ENCODE peak calls at places on chromosomes 12 and 14, in eight cellular contexts. D, H, E, G, V, I, F and B are unnamed samples.
A peak's percentile ranks its signal among the peaks of the same experiment; 100 is the strongest.

GRCh38 chr14:70721542-70721941 is 79.8 kb downstream of the TTC9 start:
- DNase-seq in D (no peak), H (no peak), E (no peak), G (no peak), V (no peak), I (no peak), F (no peak), B (no peak)

GRCh38 chr12:52980096-52980694 is 26.1 kb upstream of the EIF4B start:
- DNase-seq in D (no peak), H (no peak), E (no peak), G (no peak), V (no peak), I (no peak), F (no peak), B (no peak)

GRCh38 chr14:22427771-22428228 is 161.2 kb downstream of the DAD1 start:
- DNase-seq in D (no peak), H (no peak), E (peak; percentile 66), G (peak; percentile 54), V (peak; percentile 22), I (no peak), F (no peak), B (peak; percentile 21)

GRCh38 chr14:24813089-24813815 is 179.3 kb upstream of the GZMB start:
- DNase-seq in D (no peak), H (no peak), E (no peak), G (no peak), V (no peak), I (no peak), F (no peak), B (no peak)

GRCh38 chr14:101600891-101601602 is 39.8 kb downstream of the DIO3 start:
- DNase-seq in D (no peak), H (no peak), E (peak; percentile 8), G (no peak), V (no peak), I (no peak), F (no peak), B (no peak)

GRCh38 chr12:28946361-28946760 is 202.7 kb upstream of the FAR2 start:
- DNase-seq in D (no peak), H (no peak), E (no peak), G (no peak), V (no peak), I (no peak), F (no peak), B (no peak)

GRCh38 chr12:93006655-93007208 is 77.6 kb upstream of the EEA1 start:
- DNase-seq in D (no peak), H (no peak), E (no peak), G (no peak), V (no peak), I (no peak), F (no peak), B (no peak)

GRCh38 chr14:49546766-49547165 is 39.4 kb downstream of the RPS29 start:
- DNase-seq in D (no peak), H (no peak), E (no peak), G (no peak), V (no peak), I (no peak), F (no peak), B (no peak)

GRCh38 chr12:121649819-121650353 is 19.6 kb downstream of the MORN3 start:
- DNase-seq in D (no peak), H (no peak), E (no peak), G (no peak), V (no peak), I (no peak), F (no peak), B (no peak)

GRCh38 chr14:30085943-30086342 is 158.3 kb upstream of the PRKD1 start:
- DNase-seq in D (no peak), H (peak; percentile 62), E (no peak), G (no peak), V (no peak), I (no peak), F (no peak), B (no peak)

GRCh38 chr12:62192486-62193250 is 67.5 kb upstream of the USP15 start:
- DNase-seq in D (peak; percentile 57), H (peak; percentile 35), E (peak; percentile 32), G (peak; percentile 54), V (peak; percentile 45), I (peak; percentile 45), F (peak; percentile 36), B (peak; percentile 69)

GRCh38 chr14:100052819-100053218 is 12.4 kb upstream of the EVL start:
- DNase-seq in D (no peak), H (no peak), E (no peak), G (no peak), V (no peak), I (no peak), F (no peak), B (no peak)

GRCh38 chr14:101174980-101175606 is 271.6 kb upstream of the RTL1 start:
- DNase-seq in D (no peak), H (no peak), E (peak; percentile 16), G (no peak), V (peak; percentile 32), I (no peak), F (no peak), B (no peak)

GRCh38 chr14:54226103-54226502 is 170.7 kb upstream of the CDKN3 start:
- DNase-seq in D (no peak), H (no peak), E (no peak), G (no peak), V (no peak), I (no peak), F (no peak), B (no peak)

GRCh38 chr14:26404927-26405326 is 192.9 kb downstream of the NOVA1 start:
- DNase-seq in D (no peak), H (no peak), E (no peak), G (no peak), V (no peak), I (no peak), F (no peak), B (no peak)

GRCh38 chr12:51620448-51620847 is 29.4 kb downstream of the SCN8A start:
- DNase-seq in D (no peak), H (no peak), E (no peak), G (no peak), V (no peak), I (no peak), F (no peak), B (no peak)

GRCh38 chr12:69435644-69436043 is 34.5 kb upstream of the FRS2 start:
- DNase-seq in D (no peak), H (no peak), E (no peak), G (no peak), V (no peak), I (no peak), F (no peak), B (no peak)

GRCh38 chr12:130444986-130445385 is 107.3 kb downstream of the PIWIL1 start:
- DNase-seq in D (no peak), H (no peak), E (no peak), G (peak; percentile 19), V (no peak), I (no peak), F (no peak), B (no peak)

GRCh38 chr14:98964171-98964570 is 307.8 kb downstream of the BCL11B start:
- DNase-seq in D (no peak), H (no peak), E (no peak), G (no peak), V (no peak), I (no peak), F (no peak), B (no peak)

DNA sequence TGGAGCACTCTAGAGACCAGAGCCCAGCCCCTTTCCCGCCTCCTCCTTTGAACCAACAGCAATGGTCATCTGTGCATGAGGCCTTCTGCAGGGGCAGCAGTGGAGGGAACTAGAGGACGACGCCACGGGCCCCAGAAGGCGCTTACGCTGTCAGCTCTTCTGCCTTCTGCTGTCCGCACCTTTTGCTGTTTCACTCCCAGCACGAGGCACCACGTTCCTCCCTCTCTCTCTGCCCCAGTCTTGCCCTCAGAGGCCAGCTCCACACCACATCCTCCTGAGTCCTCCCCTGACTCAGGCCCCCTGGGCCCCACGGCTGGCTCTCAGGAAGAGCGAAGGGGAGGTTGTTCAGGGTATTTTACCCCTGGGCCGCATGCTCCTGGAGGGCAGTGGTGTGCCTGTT is 15.5 kb downstream of the MMAB start:
- DNase-seq in D (no peak), H (no peak), E (no peak), G (no peak), V (no peak), I (no peak), F (no peak), B (no peak)
- H3K4me1 ChIP-seq in D (no peaks in the 10 kb centered on the region), H (no peaks in the 10 kb centered on the region), E (no peaks in the 10 kb centered on the region), G (no peaks in the 10 kb centered on the region), V (peaks cover 19% of the 10 kb centered on the region), I (peaks cover 3% of the 10 kb centered on the region), F (no peaks in the 10 kb centered on the region), B (no peaks in the 10 kb centered on the region)

DNA sequence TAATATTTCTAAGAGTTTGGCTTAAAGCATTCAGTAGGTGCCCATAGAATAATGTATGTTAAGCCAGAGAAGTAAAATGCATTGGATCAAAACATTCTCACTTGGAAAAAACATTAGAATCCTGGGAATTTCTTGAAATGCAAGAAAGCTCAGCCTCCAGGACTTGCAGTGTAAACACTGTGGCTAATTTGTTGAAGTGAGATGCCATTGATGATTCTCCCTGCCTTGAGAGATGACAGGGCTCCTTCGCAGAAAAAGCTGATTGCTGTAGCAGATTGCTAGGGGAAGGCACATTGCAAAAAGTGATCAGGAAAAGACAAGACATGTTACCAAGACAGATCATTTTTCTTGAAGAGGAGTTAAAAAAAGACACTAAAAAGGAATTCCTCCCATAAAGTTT is 204.3 kb upstream of the HMGA2 start:
- DNase-seq in D (no peak), H (no peak), E (no peak), G (no peak), V (no peak), I (no peak), F (no peak), B (no peak)
- H3K4me3 ChIP-seq in D (no peak overlapping the region), H (no peak overlapping the region), E (no peak overlapping the region), G (no peak overlapping the region), V (no peak overlapping the region), I (no peak overlapping the region), F (no peak overlapping the region), B (no peak overlapping the region)

GRCh38 chr12:124637163-124637562 is 69.8 kb upstream of the NCOR2 start:
- DNase-seq in D (no peak), H (no peak), E (no peak), G (no peak), V (no peak), I (no peak), F (no peak), B (no peak)
- H3K4me1 ChIP-seq in D (peaks cover 25% of the 10 kb centered on the region), H (peaks cover 22% of the 10 kb centered on the region), E (no peaks in the 10 kb centered on the region), G (peaks cover 17% of the 10 kb centered on the region), V (no peaks in the 10 kb centered on the region), I (peaks cover 8% of the 10 kb centered on the region), F (peaks cover 6% of the 10 kb centered on the region), B (peaks cover 19% of the 10 kb centered on the region)

GRCh38 chr14:21118933-21119332 is 18.1 kb downstream of the TMEM253 start:
- DNase-seq in D (no peak), H (no peak), E (no peak), G (no peak), V (no peak), I (no peak), F (no peak), B (no peak)

GRCh38 chr14:21121106-21121505 is 20.2 kb downstream of the TMEM253 start:
- DNase-seq in D (no peak), H (no peak), E (no peak), G (no peak), V (no peak), I (no peak), F (no peak), B (peak; percentile 49)

DNA sequence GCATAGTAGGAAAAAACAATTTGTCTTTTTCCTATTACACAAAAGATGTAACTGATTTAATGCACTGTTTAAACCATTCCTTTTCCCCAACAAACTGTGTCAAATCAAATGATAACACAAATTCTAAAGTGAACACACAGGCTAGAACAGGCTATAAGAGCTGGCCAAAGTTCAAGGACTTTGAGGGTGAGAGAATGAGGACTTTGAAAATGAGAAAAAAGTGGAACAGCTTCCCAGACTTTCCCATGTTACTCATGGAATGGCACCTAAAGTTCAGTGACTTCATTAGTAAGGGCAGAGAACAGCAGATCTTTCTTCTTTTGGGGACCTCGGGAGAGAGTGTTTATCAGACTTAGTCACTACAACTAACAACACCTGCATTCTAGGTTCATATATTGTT is 22.6 kb downstream of the TMEM253 start:
- DNase-seq in D (no peak), H (no peak), E (no peak), G (no peak), V (no peak), I (no peak), F (no peak), B (no peak)
- H3K4me3 ChIP-seq in D (no peak overlapping the region), H (no peak overlapping the region), E (no peak overlapping the region), G (no peak overlapping the region), V (no peak overlapping the region), I (no peak overlapping the region), F (no peak overlapping the region), B (no peak overlapping the region)